ENCODE peak calls at places on chromosome 1, in eight cellular contexts. D is naive thymus-derived CD8-positive, alpha-beta T cell; S is activated CD4-positive, alpha-beta T cell treated with anti-CD3 and anti-CD28 coated beads, Interleukin-2, amount 50 U/mL, for 48 hours; G is AG20443; C is activated T-cell treated with anti-CD3 and anti-CD28 coated beads, Interleukin-2, amount 50 U/mL, for 48 hours; K is NCI-H2029; V is Calu3; X is NCI-H1417. L is an unnamed sample.

GRCh38 chr1:23370744-23371710 is 1.4 kb upstream of the ZNF436 start:
- DNase-seq in D (no peak), S (no peak), G (no peak), C (no peak), K (no peak), V (no peak), X (peak; percentile 35), L (peak; percentile 75)

GRCh38 chr1:233410906-233411305 is 83.4 kb downstream of the MAP3K21 start:
- DNase-seq in D (no peak), S (no peak), G (no peak), C (no peak), K (no peak), V (no peak), X (no peak), L (no peak)

GRCh38 chr1:21931171-21932093 is 5.7 kb downstream of the HSPG2 start:
- DNase-seq in D (no peak), S (no peak), G (peak; percentile 84), C (no peak), K (no peak), V (peak; percentile 85), X (no peak), L (peak; percentile 44)

GRCh38 chr1:35490250-35490649 is 67.0 kb downstream of the KIAA0319L start:
- DNase-seq in D (no peak), S (no peak), G (no peak), C (no peak), K (no peak), V (no peak), X (no peak), L (no peak)

GRCh38 chr1:39458991-39459390 is 32.4 kb upstream of the BMP8A start:
- DNase-seq in D (no peak), S (no peak), G (no peak), C (no peak), K (no peak), V (no peak), X (no peak), L (no peak)

GRCh38 chr1:35097224-35097623 is 18.0 kb downstream of the ZMYM1 start:
- DNase-seq in D (no peak), S (no peak), G (no peak), C (no peak), K (no peak), V (no peak), X (no peak), L (no peak)

GRCh38 chr1:240766831-240767230 is 154.9 kb upstream of the GREM2 start:
- DNase-seq in D (no peak), S (no peak), G (peak; percentile 14), C (no peak), K (no peak), V (no peak), X (no peak), L (no peak)

GRCh38 chr1:180646547-180646946 is 14.7 kb downstream of the XPR1 start:
- DNase-seq in D (no peak), S (peak; percentile 14), G (no peak), C (no peak), K (no peak), V (no peak), X (no peak), L (no peak)

GRCh38 chr1:168206111-168206510 is 19.7 kb upstream of the SFT2D2 start:
- DNase-seq in D (no peak), S (no peak), G (no peak), C (no peak), K (no peak), V (no peak), X (no peak), L (no peak)

GRCh38 chr1:159828916-159829634 is 2.4 kb downstream of the SLAMF8 start:
- DNase-seq in D (no peak), S (no peak), G (no peak), C (no peak), K (no peak), V (peak; percentile 63), X (no peak), L (peak; percentile 30)

GRCh38 chr1:17265162-17265561 is 16.3 kb downstream of the PADI3 start:
- DNase-seq in D (no peak), S (no peak), G (peak; percentile 41), C (no peak), K (no peak), V (no peak), X (no peak), L (no peak)

GRCh38 chr1:161738627-161739287 is 10.8 kb upstream of the DUSP12 start:
- DNase-seq in D (peak; percentile 38), S (peak; percentile 48), G (peak; percentile 56), C (peak; percentile 70), K (no peak), V (peak; percentile 51), X (no peak), L (peak; percentile 74)

GRCh38 chr1:86872086-86872485 is 41.8 kb downstream of the SELENOF start:
- DNase-seq in D (no peak), S (no peak), G (no peak), C (no peak), K (no peak), V (no peak), X (no peak), L (no peak)

GRCh38 chr1:153683853-153684252 is 5.4 kb downstream of the NPR1 start:
- DNase-seq in D (no peak), S (no peak), G (peak; percentile 64), C (no peak), K (no peak), V (no peak), X (no peak), L (no peak)

GRCh38 chr1:170225735-170226524 is 80.2 kb downstream of the NTMT2 start:
- DNase-seq in D (no peak), S (no peak), G (peak; percentile 44), C (no peak), K (no peak), V (no peak), X (no peak), L (no peak)

GRCh38 chr1:150696590-150696989 is 364 bp downstream of the GOLPH3L start:
- DNase-seq in D (no peak), S (no peak), G (peak; percentile 22), C (no peak), K (no peak), V (no peak), X (no peak), L (peak; percentile 27)

GRCh38 chr1:16727190-16728111 is 12.9 kb upstream of the RNU1-4 start:
- DNase-seq in D (peak; percentile 30), S (peak; percentile 89), G (no peak), C (peak; percentile 84), K (no peak), V (peak; percentile 47), X (no peak), L (peak; percentile 58)

GRCh38 chr1:187415065-187415464 is 586.3 kb downstream of the PLA2G4A start:
- DNase-seq in D (no peak), S (no peak), G (no peak), C (no peak), K (no peak), V (no peak), X (no peak), L (no peak)

GRCh38 chr1:8879348-8880067 is 1.0 kb upstream of the ENO1 start:
- DNase-seq in D (no peak), S (no peak), G (no peak), C (no peak), K (no peak), V (no peak), X (no peak), L (no peak)

GRCh38 chr1:59776960-59777852 is 37.5 kb upstream of the HOOK1 start:
- DNase-seq in D (no peak), S (no peak), G (peak; percentile 56), C (no peak), K (no peak), V (no peak), X (no peak), L (no peak)

GRCh38 chr1:41639332-41639936 is 155.0 kb upstream of the EDN2 start:
- DNase-seq in D (no peak), S (peak; percentile 76), G (peak; percentile 85), C (peak; percentile 77), K (no peak), V (no peak), X (no peak), L (no peak)

GRCh38 chr1:3350441-3351261 is 103.8 kb upstream of the ARHGEF16 start:
- DNase-seq in D (no peak), S (no peak), G (no peak), C (no peak), K (no peak), V (no peak), X (no peak), L (no peak)

GRCh38 chr1:54549181-54549924 is 1.3 kb downstream of the ACOT11 start:
- DNase-seq in D (no peak), S (no peak), G (peak; percentile 20), C (no peak), K (no peak), V (no peak), X (no peak), L (no peak)

GRCh38 chr1:216457356-216457755 is 34.1 kb upstream of the USH2A start:
- DNase-seq in D (no peak), S (no peak), G (no peak), C (no peak), K (no peak), V (no peak), X (no peak), L (no peak)

GRCh38 chr1:45359882-45360513 is 19.8 kb upstream of the MUTYH start:
- DNase-seq in D (peak; percentile 45), S (peak; percentile 69), G (peak; percentile 66), C (peak; percentile 65), K (peak; percentile 76), V (peak; percentile 58), X (peak; percentile 18), L (peak; percentile 46)

L was measured in K562.